ENCODE peak calls at places on chromosomes 6 and 20, in eight cellular contexts. R is sigmoid colon, U is K562, A is HCT116, Y is mucosa of descending colon, E is ovary, F is lung, N is heart right ventricle. I is an unnamed sample. For H3K4me1, the result is how much of the 10 kb centered on the place peaks cover.

GRCh38 chr6:116439572-116439971 is 21.6 kb upstream of the CALHM6 start:
- DNase-seq in Y (no peak), F (no peak), R (no peak), A (no peak), U (no peak), N (no peak), E (no peak), I (no peak)

GRCh38 chr6:113351183-113351834 is 505.8 kb upstream of the MARCKS start:
- DNase-seq in Y (no peak), A (no peak), E (no peak), U (no peak), R (no peak), F (no peak), N (peak), I (no peak)

GRCh38 chr6:68710916-68711315 is 75.8 kb downstream of the ADGRB3 start:
- DNase-seq in E (no peak), F (no peak), Y (no peak), R (no peak), U (no peak), N (no peak), A (no peak), I (no peak)

GRCh38 chr6:105760746-105761145 is 325.4 kb upstream of the PRDM1 start:
- DNase-seq in R (no peak), U (no peak), Y (no peak), N (no peak), F (no peak), E (no peak), A (no peak), I (no peak)

GRCh38 chr6:11207199-11207968 is 25.1 kb downstream of the NEDD9 start:
- DNase-seq in R (peak), Y (peak), E (peak), F (peak), N (peak), U (no peak), A (peak), I (peak)

GRCh38 chr6:27296106-27296783 is 15.8 kb downstream of the POM121L2 start:
- DNase-seq in A (peak), N (no peak), E (no peak), R (no peak), Y (peak), F (no peak), U (no peak), I (no peak)

GRCh38 chr6:37862415-37862814 is 42.9 kb downstream of the ZFAND3 start:
- DNase-seq in U (no peak), E (no peak), R (no peak), A (no peak), Y (no peak), F (no peak), N (no peak), I (no peak)

GRCh38 chr6:5761370-5761769 is 245.4 kb downstream of the NRN1 start:
- DNase-seq in Y (no peak), N (no peak), E (no peak), R (no peak), F (no peak), A (no peak), U (no peak), I (no peak)

GRCh38 chr6:124956018-124956417 is 6.2 kb upstream of the RNF217 start:
- DNase-seq in Y (no peak), E (no peak), U (no peak), A (no peak), R (no peak), F (no peak), N (no peak), I (no peak)

GRCh38 chr6:88870728-88871330 is 92.6 kb downstream of the RNGTT start:
- DNase-seq in Y (peak), N (peak), E (peak), A (peak), R (no peak), U (peak), F (no peak), I (no peak)

GRCh38 chr20:36920334-36920730 is 31.2 kb downstream of the SAMHD1 start:
- DNase-seq in F (no peak), E (no peak), Y (no peak), U (no peak), R (no peak), N (no peak), A (no peak), I (no peak)
- TF ChIP-seq CTCF in F (no peak), E (no peak), Y (no peak), U (no peak), R (no peak), N (no peak), A (no peak), I (no peak)

GRCh38 chr6:71478834-71479541 is 190.4 kb downstream of the OGFRL1 start:
- DNase-seq in U (no peak), F (no peak), E (no peak), Y (no peak), A (no peak), R (no peak), N (no peak), I (no peak)
- H3K4me1 ChIP-seq in U (under half), F (under half), E (under half), Y (under half), A (under half), R (under half), N (half or more), I (half or more)

DNA sequence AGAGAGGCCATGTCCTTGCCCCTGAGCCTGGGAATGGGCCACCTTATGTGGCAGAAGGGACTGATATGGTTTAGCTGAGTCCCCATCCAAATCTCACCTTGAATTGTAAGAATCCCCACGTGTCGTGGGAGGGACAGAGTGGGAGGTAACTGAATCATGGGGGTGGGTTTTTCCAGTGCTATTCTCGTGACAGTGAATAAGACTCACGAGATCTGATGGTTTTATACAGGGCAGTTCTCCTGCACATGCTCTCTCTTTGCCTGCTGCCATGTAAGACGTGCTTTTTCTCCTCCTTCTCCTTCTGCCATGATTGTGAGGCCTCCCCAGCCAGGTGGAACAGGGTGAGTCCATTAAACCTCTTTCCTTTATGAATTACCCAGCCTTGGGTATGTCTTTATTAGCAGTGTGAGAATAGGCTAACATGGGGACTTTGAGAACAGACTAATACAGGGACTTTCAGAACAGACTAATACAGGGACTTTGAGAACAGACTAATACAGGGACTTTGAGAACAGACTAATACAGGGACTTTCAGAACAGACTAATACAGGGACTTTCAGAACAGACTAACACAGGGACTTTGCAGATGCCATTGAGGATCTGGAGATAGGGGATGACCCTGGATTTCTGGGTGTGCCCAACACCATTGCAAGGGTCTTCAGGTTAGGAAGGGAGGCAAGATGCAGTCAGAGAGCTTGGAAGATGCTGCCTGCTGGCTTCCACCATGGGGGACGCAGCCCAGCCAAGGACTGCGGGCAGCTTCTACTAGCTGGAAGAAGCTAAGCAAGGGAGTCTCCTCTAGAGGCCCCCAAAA is 86.9 kb downstream of the RAMACL start:
- DNase-seq in Y (no peak), F (no peak), N (no peak), U (no peak), E (no peak), R (peak), A (no peak), I (no peak)
- TF ChIP-seq CTCF in Y (no peak), F (no peak), N (no peak), U (no peak), E (no peak), R (no peak), A (no peak), I (no peak)

DNA sequence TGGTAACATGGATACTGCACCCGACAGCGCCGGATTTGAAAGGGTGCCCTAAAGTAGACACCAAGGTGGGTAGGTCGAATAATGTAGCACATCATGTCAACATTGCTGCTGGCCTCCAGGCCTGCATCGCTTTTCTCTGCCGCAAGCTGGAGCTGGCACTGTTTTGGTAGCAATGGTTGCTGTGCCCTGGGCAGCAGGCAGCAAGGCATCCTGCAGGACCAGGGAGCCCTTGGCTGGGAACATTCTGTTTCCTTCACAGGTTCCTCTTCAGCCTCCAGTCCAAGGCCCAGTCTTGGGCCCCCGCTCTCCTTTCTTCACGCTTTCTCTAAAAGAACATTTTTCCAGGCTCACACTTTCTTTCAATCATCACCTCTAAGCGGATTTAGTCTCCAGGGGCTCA is 365.8 kb upstream of the JARID2 start:
- DNase-seq in E (no peak), R (no peak), F (no peak), U (no peak), Y (no peak), A (no peak), N (no peak), I (no peak)
- H3K4me1 ChIP-seq in E (under half), R (under half), F (under half), U (under half), Y (under half), A (under half), N (half or more), I (half or more)

DNA sequence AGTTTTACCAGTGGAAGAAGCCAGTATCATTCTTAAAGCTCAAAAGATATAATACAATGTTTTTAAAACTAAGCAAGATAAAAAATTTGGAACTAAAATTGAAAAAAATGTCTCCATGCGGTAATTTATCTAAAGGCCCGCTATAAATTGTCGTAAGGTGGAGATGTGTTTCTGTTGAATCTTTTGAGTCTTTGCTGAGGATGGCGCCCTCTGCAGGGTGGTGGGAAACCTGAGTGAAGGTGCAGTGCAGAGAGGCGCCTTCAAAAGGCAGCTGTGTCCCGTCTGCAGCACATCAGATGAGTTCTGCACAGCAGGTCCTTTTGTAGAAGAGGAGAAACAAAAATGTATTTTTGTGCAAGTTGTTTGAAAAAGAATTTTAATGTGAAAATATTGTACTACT is 29.4 kb upstream of the KIF25 start:
- DNase-seq in Y (peak), U (peak), F (no peak), R (no peak), E (no peak), N (no peak), A (peak), I (no peak)
- TF ChIP-seq CTCF in Y (peak), U (peak), F (peak), R (no peak), E (no peak), N (peak), A (peak), I (peak)

GRCh38 chr20:2237059-2237458 is 58.7 kb upstream of the TGM3 start:
- DNase-seq in R (no peak), A (no peak), F (no peak), N (peak), U (no peak), E (peak), Y (peak), I (no peak)

GRCh38 chr20:2242678-2243077 is 53.1 kb upstream of the TGM3 start:
- DNase-seq in U (no peak), N (no peak), Y (no peak), A (no peak), E (no peak), R (no peak), F (no peak), I (no peak)

GRCh38 chr20:2244523-2244922 is 51.3 kb upstream of the TGM3 start:
- DNase-seq in Y (no peak), U (no peak), R (no peak), E (no peak), N (no peak), A (no peak), F (no peak), I (no peak)

GRCh38 chr20:2238601-2239000 is 57.2 kb upstream of the TGM3 start:
- DNase-seq in Y (no peak), F (no peak), R (no peak), U (no peak), E (no peak), A (no peak), N (no peak), I (no peak)

DNA sequence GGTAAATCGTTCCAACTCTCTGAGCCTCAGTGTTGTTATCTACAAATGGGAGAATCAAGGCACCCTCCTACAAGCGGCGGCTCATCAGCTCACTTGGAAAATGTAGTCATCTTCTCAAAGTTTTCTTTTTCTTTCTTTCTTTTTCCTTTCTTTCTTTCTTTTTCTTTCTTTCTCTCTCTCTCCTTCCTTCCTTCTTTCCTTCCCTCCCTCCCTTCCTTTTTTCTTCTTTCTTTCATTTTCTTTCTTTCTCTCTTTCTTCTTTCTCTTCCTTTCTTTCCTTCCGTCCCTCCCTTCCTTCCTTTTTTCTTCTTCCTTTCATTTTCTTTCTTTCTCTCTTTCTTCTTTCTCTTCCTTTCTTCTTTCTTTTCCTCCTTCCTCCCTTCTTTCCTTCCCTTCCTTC is 55.0 kb upstream of the TGM3 start:
- DNase-seq in A (no peak), N (no peak), Y (no peak), E (no peak), R (no peak), U (no peak), F (no peak), I (no peak)
- H3K4me1 ChIP-seq in A (under half), N (under half), Y (under half), E (under half), R (under half), U (under half), F (under half), I (under half)

GRCh38 chr20:41693136-41693979 is 75.2 kb upstream of the CHD6 start:
- DNase-seq in F (peak), R (peak), U (peak), Y (peak), N (peak), E (peak), A (peak), I (peak)
- TF ChIP-seq CTCF in F (peak), R (peak), U (no peak), Y (peak), N (peak), E (peak), A (peak), I (peak)

DNA sequence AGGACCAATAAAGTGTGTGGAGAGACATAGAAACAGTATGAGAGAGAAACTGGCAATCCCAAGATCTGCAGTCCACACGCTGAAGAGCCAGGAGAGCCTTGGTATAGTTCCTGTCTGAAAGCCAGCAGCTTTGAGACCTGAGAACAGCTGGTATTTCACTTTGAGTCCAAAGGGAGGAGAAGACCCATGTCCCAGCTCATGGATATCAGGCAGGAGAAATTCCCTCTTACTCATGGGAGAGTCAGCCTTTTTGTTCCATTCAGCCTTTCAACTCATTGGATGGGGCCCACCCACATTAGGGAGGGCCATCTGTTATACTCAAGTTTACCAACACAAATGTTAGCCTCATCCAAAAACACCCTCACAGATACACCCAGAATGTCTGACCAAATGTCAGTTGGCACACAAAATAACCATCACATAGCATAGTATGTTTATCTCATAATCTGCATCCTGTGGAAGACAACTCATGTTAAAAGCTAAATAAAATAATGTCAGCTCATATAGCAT is 80.1 kb downstream of the GMDS start:
- DNase-seq in R (no peak), U (no peak), N (no peak), A (no peak), F (no peak), Y (no peak), E (no peak), I (no peak)
- H3K4me1 ChIP-seq in R (under half), U (under half), N (under half), A (under half), F (under half), Y (under half), E (under half), I (under half)

DNA sequence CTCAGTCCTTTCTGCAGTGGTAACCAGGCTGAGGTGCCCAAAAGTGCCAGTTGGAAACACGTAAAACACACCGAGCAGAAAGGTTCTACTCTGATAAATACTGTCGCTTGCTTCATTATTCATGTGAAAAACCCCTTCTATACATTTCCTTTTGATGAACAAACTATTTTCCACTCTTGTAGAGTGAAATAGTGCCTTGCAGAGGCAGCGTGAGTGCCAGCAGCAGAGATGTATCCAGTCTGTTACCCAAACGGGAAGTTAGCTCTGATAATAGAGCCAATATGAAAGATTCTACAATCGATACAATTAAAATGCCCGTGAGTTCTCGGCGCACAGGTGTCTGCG is 1.5 kb downstream of the ZBTB46 start:
- DNase-seq in A (no peak), F (no peak), N (no peak), R (no peak), Y (no peak), U (no peak), E (no peak), I (no peak)
- TF ChIP-seq CTCF in A (no peak), F (no peak), N (no peak), R (no peak), Y (no peak), U (no peak), E (no peak), I (no peak)

I was measured in left ventricle myocardium inferior.